ENCODE peak calls at places on chromosomes 12 and 14, in seven cellular contexts. One of them, this sample, is unnamed.

GRCh38 chr12:130013771-130014484 is 110.1 kb upstream of the TMEM132D start:
- DNase-seq in fibroblast of lung: peak
- DNase-seq in naive thymus-derived CD4-positive, alpha-beta T cell: peak
- DNase-seq in mesenchymal stem cell: no peak
- DNase-seq in foreskin fibroblast: no peak
- DNase-seq in heart left ventricle: no peak
- DNase-seq in cardiac muscle cell: peak
- DNase-seq in this sample: peak

GRCh38 chr12:26153421-26154154 is 28.8 kb upstream of the BHLHE41 start:
- DNase-seq in cardiac muscle cell: peak
- DNase-seq in mesenchymal stem cell: peak
- DNase-seq in naive thymus-derived CD4-positive, alpha-beta T cell: no peak
- DNase-seq in fibroblast of lung: peak
- DNase-seq in foreskin fibroblast: peak
- DNase-seq in heart left ventricle: peak
- DNase-seq in this sample: no peak

GRCh38 chr14:74661726-74662450 is 49.9 kb upstream of the LTBP2 start:
- DNase-seq in naive thymus-derived CD4-positive, alpha-beta T cell: no peak
- DNase-seq in mesenchymal stem cell: no peak
- DNase-seq in cardiac muscle cell: no peak
- DNase-seq in fibroblast of lung: no peak
- DNase-seq in heart left ventricle: no peak
- DNase-seq in foreskin fibroblast: no peak
- DNase-seq in this sample: no peak

GRCh38 chr12:118922405-118922804 is 58.9 kb upstream of the SRRM4 start:
- DNase-seq in heart left ventricle: no peak
- DNase-seq in naive thymus-derived CD4-positive, alpha-beta T cell: no peak
- DNase-seq in cardiac muscle cell: no peak
- DNase-seq in foreskin fibroblast: no peak
- DNase-seq in mesenchymal stem cell: no peak
- DNase-seq in fibroblast of lung: no peak
- DNase-seq in this sample: no peak

GRCh38 chr12:54383041-54383609 is 1.4 kb downstream of the ZNF385A start:
- DNase-seq in mesenchymal stem cell: peak
- DNase-seq in heart left ventricle: no peak
- DNase-seq in foreskin fibroblast: peak
- DNase-seq in cardiac muscle cell: peak
- DNase-seq in naive thymus-derived CD4-positive, alpha-beta T cell: no peak
- DNase-seq in fibroblast of lung: peak
- DNase-seq in this sample: no peak

GRCh38 chr12:47004634-47005033 is 74.8 kb upstream of the PCED1B start:
- DNase-seq in cardiac muscle cell: peak
- DNase-seq in foreskin fibroblast: no peak
- DNase-seq in heart left ventricle: no peak
- DNase-seq in mesenchymal stem cell: peak
- DNase-seq in naive thymus-derived CD4-positive, alpha-beta T cell: no peak
- DNase-seq in fibroblast of lung: peak
- DNase-seq in this sample: no peak

GRCh38 chr14:100850841-100851585 is 25.1 kb downstream of the MEG3 start:
- DNase-seq in naive thymus-derived CD4-positive, alpha-beta T cell: peak
- DNase-seq in cardiac muscle cell: peak
- DNase-seq in fibroblast of lung: no peak
- DNase-seq in foreskin fibroblast: no peak
- DNase-seq in heart left ventricle: peak
- DNase-seq in mesenchymal stem cell: no peak
- DNase-seq in this sample: peak

GRCh38 chr12:25718081-25718731 is 165.1 kb upstream of the LMNTD1 start:
- DNase-seq in cardiac muscle cell: no peak
- DNase-seq in naive thymus-derived CD4-positive, alpha-beta T cell: no peak
- DNase-seq in heart left ventricle: no peak
- DNase-seq in mesenchymal stem cell: no peak
- DNase-seq in fibroblast of lung: no peak
- DNase-seq in foreskin fibroblast: no peak
- DNase-seq in this sample: no peak

GRCh38 chr12:124902916-124903315 is 11.5 kb downstream of the UBC start:
- DNase-seq in mesenchymal stem cell: no peak
- DNase-seq in fibroblast of lung: no peak
- DNase-seq in foreskin fibroblast: no peak
- DNase-seq in cardiac muscle cell: no peak
- DNase-seq in heart left ventricle: no peak
- DNase-seq in naive thymus-derived CD4-positive, alpha-beta T cell: no peak
- DNase-seq in this sample: no peak

GRCh38 chr12:124901003-124901402 is 13.4 kb downstream of the UBC start:
- DNase-seq in mesenchymal stem cell: peak
- DNase-seq in naive thymus-derived CD4-positive, alpha-beta T cell: no peak
- DNase-seq in cardiac muscle cell: no peak
- DNase-seq in foreskin fibroblast: no peak
- DNase-seq in heart left ventricle: no peak
- DNase-seq in fibroblast of lung: no peak
- DNase-seq in this sample: no peak

GRCh38 chr12:124906606-124907261 is 7.7 kb downstream of the UBC start:
- DNase-seq in naive thymus-derived CD4-positive, alpha-beta T cell: peak
- DNase-seq in mesenchymal stem cell: peak
- DNase-seq in heart left ventricle: peak
- DNase-seq in foreskin fibroblast: peak
- DNase-seq in fibroblast of lung: peak
- DNase-seq in cardiac muscle cell: peak
- DNase-seq in this sample: no peak

GRCh38 chr12:124909831-124910560 is 4.5 kb downstream of the UBC start:
- DNase-seq in fibroblast of lung: peak
- DNase-seq in cardiac muscle cell: peak
- DNase-seq in heart left ventricle: no peak
- DNase-seq in foreskin fibroblast: peak
- DNase-seq in naive thymus-derived CD4-positive, alpha-beta T cell: no peak
- DNase-seq in mesenchymal stem cell: peak
- DNase-seq in this sample: no peak

GRCh38 chr12:124904306-124905098 is 9.9 kb downstream of the UBC start:
- DNase-seq in mesenchymal stem cell: peak
- DNase-seq in heart left ventricle: peak
- DNase-seq in fibroblast of lung: peak
- DNase-seq in naive thymus-derived CD4-positive, alpha-beta T cell: no peak
- DNase-seq in cardiac muscle cell: peak
- DNase-seq in foreskin fibroblast: peak
- DNase-seq in this sample: no peak
- H3K4me3 ChIP-seq in mesenchymal stem cell: no peak
- H3K4me3 ChIP-seq in heart left ventricle: peak
- H3K4me3 ChIP-seq in fibroblast of lung: peak
- H3K4me3 ChIP-seq in naive thymus-derived CD4-positive, alpha-beta T cell: no peak
- H3K4me3 ChIP-seq in cardiac muscle cell: no peak
- H3K4me3 ChIP-seq in foreskin fibroblast: peak
- H3K4me3 ChIP-seq in this sample: no peak

GRCh38 chr12:68765696-68766095 is 19.7 kb downstream of the SLC35E3 start:
- DNase-seq in mesenchymal stem cell: no peak
- DNase-seq in fibroblast of lung: no peak
- DNase-seq in heart left ventricle: no peak
- DNase-seq in naive thymus-derived CD4-positive, alpha-beta T cell: no peak
- DNase-seq in foreskin fibroblast: no peak
- DNase-seq in cardiac muscle cell: no peak
- DNase-seq in this sample: no peak

GRCh38 chr12:68767191-68767590 is 21.2 kb downstream of the SLC35E3 start:
- DNase-seq in naive thymus-derived CD4-positive, alpha-beta T cell: no peak
- DNase-seq in heart left ventricle: no peak
- DNase-seq in fibroblast of lung: no peak
- DNase-seq in cardiac muscle cell: no peak
- DNase-seq in mesenchymal stem cell: no peak
- DNase-seq in foreskin fibroblast: no peak
- DNase-seq in this sample: no peak

GRCh38 chr12:68766646-68767045 is 20.7 kb downstream of the SLC35E3 start:
- DNase-seq in fibroblast of lung: no peak
- DNase-seq in cardiac muscle cell: no peak
- DNase-seq in foreskin fibroblast: no peak
- DNase-seq in mesenchymal stem cell: no peak
- DNase-seq in heart left ventricle: no peak
- DNase-seq in naive thymus-derived CD4-positive, alpha-beta T cell: no peak
- DNase-seq in this sample: no peak

GRCh38 chr12:68769941-68770340 is 24.0 kb downstream of the SLC35E3 start:
- DNase-seq in foreskin fibroblast: no peak
- DNase-seq in mesenchymal stem cell: no peak
- DNase-seq in fibroblast of lung: no peak
- DNase-seq in cardiac muscle cell: no peak
- DNase-seq in heart left ventricle: no peak
- DNase-seq in naive thymus-derived CD4-positive, alpha-beta T cell: no peak
- DNase-seq in this sample: no peak

GRCh38 chr12:68768431-68768934 is 22.5 kb downstream of the SLC35E3 start:
- DNase-seq in foreskin fibroblast: peak
- DNase-seq in cardiac muscle cell: no peak
- DNase-seq in fibroblast of lung: no peak
- DNase-seq in mesenchymal stem cell: no peak
- DNase-seq in heart left ventricle: no peak
- DNase-seq in naive thymus-derived CD4-positive, alpha-beta T cell: no peak
- DNase-seq in this sample: no peak
- H3K4me3 ChIP-seq in foreskin fibroblast: no peak
- H3K4me3 ChIP-seq in cardiac muscle cell: no peak
- H3K4me3 ChIP-seq in fibroblast of lung: no peak
- H3K4me3 ChIP-seq in mesenchymal stem cell: no peak
- H3K4me3 ChIP-seq in heart left ventricle: no peak
- H3K4me3 ChIP-seq in naive thymus-derived CD4-positive, alpha-beta T cell: no peak
- H3K4me3 ChIP-seq in this sample: no peak

DNA sequence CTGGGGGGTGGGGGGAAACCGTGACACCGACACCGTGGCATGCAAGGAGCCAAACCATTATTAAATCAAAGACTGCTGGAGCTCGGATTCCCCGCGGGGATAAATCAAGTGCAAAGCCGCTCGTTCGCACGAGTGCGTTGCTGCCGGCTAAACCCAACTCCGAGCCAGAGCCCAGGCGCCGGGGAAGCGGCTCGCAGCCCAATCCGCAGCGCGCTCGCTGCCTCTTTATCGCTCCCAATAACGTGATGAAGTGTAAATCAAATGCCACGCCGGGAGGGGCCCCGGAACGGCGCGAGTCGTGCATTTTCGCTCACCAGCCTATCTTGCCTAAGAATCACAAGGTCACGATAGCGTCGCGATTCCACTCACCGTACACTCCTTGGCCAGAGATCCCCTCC is 1.3 kb downstream of the MDGA2 start:
- DNase-seq in cardiac muscle cell: no peak
- DNase-seq in foreskin fibroblast: no peak
- DNase-seq in mesenchymal stem cell: peak
- DNase-seq in naive thymus-derived CD4-positive, alpha-beta T cell: no peak
- DNase-seq in fibroblast of lung: peak
- DNase-seq in heart left ventricle: no peak
- DNase-seq in this sample: no peak
- H3K4me3 ChIP-seq in cardiac muscle cell: peak
- H3K4me3 ChIP-seq in foreskin fibroblast: no peak
- H3K4me3 ChIP-seq in mesenchymal stem cell: peak
- H3K4me3 ChIP-seq in naive thymus-derived CD4-positive, alpha-beta T cell: no peak
- H3K4me3 ChIP-seq in fibroblast of lung: no peak
- H3K4me3 ChIP-seq in heart left ventricle: no peak
- H3K4me3 ChIP-seq in this sample: no peak

DNA sequence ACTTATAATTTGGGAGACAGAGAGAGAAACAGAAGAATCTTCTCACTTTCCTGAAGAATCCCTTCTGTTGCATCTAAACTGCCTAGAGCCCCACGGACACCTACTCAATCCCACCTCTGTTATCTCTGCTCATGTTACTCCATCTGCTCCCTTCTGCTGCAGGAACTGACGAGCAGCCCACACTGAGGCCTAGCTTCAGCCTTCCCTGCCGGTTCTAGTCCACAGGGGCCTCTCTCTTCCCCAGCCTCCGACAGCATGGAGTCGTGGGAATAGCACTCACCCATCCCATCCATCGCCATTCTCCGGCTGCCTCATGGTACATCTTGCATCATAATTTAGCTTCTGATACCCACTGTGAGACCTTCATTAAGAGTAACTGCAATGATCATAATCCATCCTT is 4.0 kb downstream of the RAB15 start:
- DNase-seq in heart left ventricle: no peak
- DNase-seq in naive thymus-derived CD4-positive, alpha-beta T cell: no peak
- DNase-seq in mesenchymal stem cell: no peak
- DNase-seq in fibroblast of lung: no peak
- DNase-seq in foreskin fibroblast: no peak
- DNase-seq in cardiac muscle cell: no peak
- DNase-seq in this sample: no peak
- H3K4me3 ChIP-seq in heart left ventricle: no peak
- H3K4me3 ChIP-seq in naive thymus-derived CD4-positive, alpha-beta T cell: no peak
- H3K4me3 ChIP-seq in mesenchymal stem cell: no peak
- H3K4me3 ChIP-seq in fibroblast of lung: no peak
- H3K4me3 ChIP-seq in foreskin fibroblast: no peak
- H3K4me3 ChIP-seq in cardiac muscle cell: no peak
- H3K4me3 ChIP-seq in this sample: no peak

DNA sequence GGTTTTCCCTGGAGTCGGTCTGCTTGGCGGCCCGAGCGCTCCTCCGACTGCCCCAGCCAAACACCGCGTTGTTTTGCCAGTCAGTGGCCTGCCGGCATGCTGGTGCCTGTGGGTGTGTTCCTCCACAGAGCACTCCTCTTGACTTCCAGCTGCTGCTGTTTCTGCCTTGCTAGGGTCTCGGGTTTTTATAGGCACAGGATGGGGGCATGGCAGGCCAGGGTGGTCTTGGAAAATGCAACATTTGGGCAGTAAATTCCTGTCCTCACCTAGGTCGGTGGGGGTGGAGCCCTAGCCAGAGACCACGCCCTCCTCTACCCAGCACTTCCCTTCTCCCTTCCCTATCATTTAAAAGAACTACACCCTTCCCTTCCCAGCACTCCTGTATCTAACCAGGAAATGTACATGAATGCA is 34.7 kb upstream of the VASH1 start:
- DNase-seq in cardiac muscle cell: no peak
- DNase-seq in fibroblast of lung: no peak
- DNase-seq in foreskin fibroblast: no peak
- DNase-seq in heart left ventricle: no peak
- DNase-seq in naive thymus-derived CD4-positive, alpha-beta T cell: no peak
- DNase-seq in mesenchymal stem cell: no peak
- DNase-seq in this sample: no peak
- H3K4me3 ChIP-seq in cardiac muscle cell: no peak
- H3K4me3 ChIP-seq in fibroblast of lung: no peak
- H3K4me3 ChIP-seq in foreskin fibroblast: no peak
- H3K4me3 ChIP-seq in heart left ventricle: peak
- H3K4me3 ChIP-seq in naive thymus-derived CD4-positive, alpha-beta T cell: no peak
- H3K4me3 ChIP-seq in mesenchymal stem cell: no peak
- H3K4me3 ChIP-seq in this sample: no peak

DNA sequence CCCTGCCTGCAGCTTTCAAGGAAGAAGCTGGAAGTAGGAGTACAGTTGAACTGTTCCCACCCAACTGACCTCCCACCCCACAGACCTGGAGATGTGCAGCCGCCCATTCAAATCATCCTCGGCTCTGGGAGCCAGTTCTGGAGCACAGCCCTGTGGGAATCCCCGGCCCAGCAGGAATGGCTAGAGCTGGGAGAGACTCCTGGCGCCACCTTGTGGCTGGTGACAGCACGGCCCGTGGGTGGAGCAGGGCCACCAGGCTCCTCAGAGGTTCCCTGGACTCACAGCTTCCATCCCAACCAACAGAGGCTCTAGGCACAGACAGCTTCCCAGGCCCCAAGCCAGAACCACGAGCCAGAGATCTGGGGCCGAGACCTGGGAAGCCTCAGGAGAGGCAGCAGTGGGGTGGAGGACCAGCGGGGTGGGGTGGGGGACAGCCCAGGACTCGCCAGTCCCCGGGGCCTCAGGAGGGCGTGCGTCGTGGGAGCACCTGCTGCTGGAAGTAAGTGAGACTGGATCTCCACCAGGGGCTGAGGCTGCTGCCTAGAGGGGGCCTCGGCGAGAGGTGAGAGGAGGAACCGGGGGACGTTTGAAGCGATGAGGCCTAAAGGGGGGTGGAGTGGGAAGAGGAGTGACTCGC is 43.4 kb downstream of the RNF34 start:
- DNase-seq in heart left ventricle: peak
- DNase-seq in naive thymus-derived CD4-positive, alpha-beta T cell: peak
- DNase-seq in fibroblast of lung: peak
- DNase-seq in cardiac muscle cell: peak
- DNase-seq in foreskin fibroblast: peak
- DNase-seq in mesenchymal stem cell: peak
- DNase-seq in this sample: peak
- H3K4me3 ChIP-seq in heart left ventricle: no peak
- H3K4me3 ChIP-seq in naive thymus-derived CD4-positive, alpha-beta T cell: no peak
- H3K4me3 ChIP-seq in fibroblast of lung: no peak
- H3K4me3 ChIP-seq in cardiac muscle cell: no peak
- H3K4me3 ChIP-seq in foreskin fibroblast: no peak
- H3K4me3 ChIP-seq in mesenchymal stem cell: no peak
- H3K4me3 ChIP-seq in this sample: no peak